ENCODE peak calls at places on chromosome 20, in seven cellular contexts. T is BE2C; V is NCI-H1105; U is LHCN-M2; L is SHP77 treated with DMSO at 0.1 percent for 48 hours; W is CD4-positive, alpha-beta T cell; Y is CD8-positive, alpha-beta memory T cell. I is an unnamed sample.

GRCh38 chr20:62597416-62598115 is 44.7 kb upstream of the SLCO4A1 start:
- DNase-seq in Y (no peak), U (peak), T (no peak), W (no peak), L (no peak), V (no peak), I (peak)

GRCh38 chr20:56859751-56860366 is 230.8 kb downstream of the TFAP2C start:
- DNase-seq in W (no peak), T (no peak), U (no peak), Y (no peak), L (no peak), V (no peak), I (no peak)

GRCh38 chr20:62159835-62160234 is 16.3 kb downstream of the SS18L1 start:
- DNase-seq in U (peak), W (no peak), T (no peak), Y (peak), V (no peak), L (no peak), I (peak)

GRCh38 chr20:36878913-36879312 is 3.0 kb downstream of the TLDC2 start:
- DNase-seq in Y (no peak), L (no peak), T (no peak), U (no peak), V (no peak), W (no peak), I (no peak)

GRCh38 chr20:3714092-3714491 is 1.7 kb upstream of the SIGLEC1 start:
- DNase-seq in W (no peak), Y (no peak), U (no peak), T (no peak), V (no peak), L (no peak), I (no peak)

GRCh38 chr20:63533388-63533787 is 3.8 kb downstream of the PTK6 start:
- DNase-seq in V (no peak), Y (no peak), W (no peak), U (no peak), T (peak), L (no peak), I (no peak)

GRCh38 chr20:8972963-8973362 is 95.9 kb upstream of the PLCB4 start:
- DNase-seq in T (no peak), U (no peak), Y (no peak), V (no peak), W (no peak), L (no peak), I (no peak)

GRCh38 chr20:59933296-59933848 is at the start of gene SYCP2:
- DNase-seq in W (peak), U (no peak), L (no peak), T (peak), Y (peak), V (no peak), I (no peak)

GRCh38 chr20:37404461-37404881 is 58.5 kb downstream of the SRC start:
- DNase-seq in W (no peak), T (no peak), V (no peak), U (no peak), Y (no peak), L (no peak), I (no peak)

GRCh38 chr20:22312744-22313346 is 271.5 kb downstream of the FOXA2 start:
- DNase-seq in V (peak), Y (no peak), U (peak), L (peak), T (peak), W (no peak), I (peak)

GRCh38 chr20:43842126-43843020 is 72.3 kb upstream of the TOX2 start:
- DNase-seq in Y (no peak), W (no peak), U (no peak), V (no peak), T (no peak), L (no peak), I (no peak)

GRCh38 chr20:53622247-53623114 is 28.8 kb upstream of the ZNF217 start:
- DNase-seq in U (no peak), L (no peak), W (no peak), V (no peak), Y (no peak), T (no peak), I (peak)

GRCh38 chr20:35279040-35279439 is 1.1 kb upstream of the MMP24OS start:
- DNase-seq in U (no peak), T (no peak), W (no peak), Y (no peak), V (no peak), L (no peak), I (no peak)

GRCh38 chr20:58697201-58697866 is 4.7 kb downstream of the NPEPL1 start:
- DNase-seq in Y (no peak), W (no peak), V (no peak), U (no peak), L (no peak), T (no peak), I (no peak)

GRCh38 chr20:63097336-63097831 is 90.6 kb upstream of the BHLHE23 start:
- DNase-seq in W (no peak), L (no peak), Y (no peak), V (no peak), T (peak), U (no peak), I (no peak)

GRCh38 chr20:44104807-44105517 is 82.0 kb downstream of the JPH2 start:
- DNase-seq in W (no peak), T (peak), U (peak), Y (no peak), L (peak), V (peak), I (peak)

GRCh38 chr20:7308163-7308562 is 540.7 kb downstream of the BMP2 start:
- DNase-seq in Y (no peak), W (no peak), V (no peak), U (no peak), L (no peak), T (no peak), I (no peak)

GRCh38 chr20:45406260-45407066 is 1.6 kb upstream of the DBNDD2 start:
- DNase-seq in T (peak), V (peak), L (peak), W (peak), Y (peak), U (no peak), I (peak)

GRCh38 chr20:20498081-20498861 is 130.4 kb downstream of the INSM1 start:
- DNase-seq in L (no peak), T (peak), V (peak), U (no peak), W (no peak), Y (no peak), I (no peak)

I was measured in myocyte.